ENCODE peak calls at places on chromosomes 1 and 21, in eight cellular contexts. X, F, L, I, T, R, M and C are unnamed samples.

GRCh38 chr21:36980280-36981048 is 14.0 kb upstream of the HLCS start:
- DNase-seq in X (no peak), F (no peak), L (no peak), I (peak; percentile 31), T (peak; percentile 32), R (peak; percentile 42), M (no peak), C (peak; percentile 20)

GRCh38 chr1:39085174-39085573 is 59.0 kb downstream of the NDUFS5 start:
- DNase-seq in X (no peak), F (no peak), L (no peak), I (no peak), T (no peak), R (no peak), M (no peak), C (no peak)

GRCh38 chr21:35565204-35565611 is 495.1 kb downstream of the SETD4 start:
- DNase-seq in X (peak; percentile 39), F (peak; percentile 85), L (peak; percentile 4), I (peak; percentile 68), T (no peak), R (peak; percentile 12), M (no peak), C (no peak)

GRCh38 chr1:37033355-37034291 is 692 bp downstream of the GRIK3 start:
- DNase-seq in X (no peak), F (no peak), L (no peak), I (no peak), T (peak; percentile 37), R (no peak), M (no peak), C (no peak)

GRCh38 chr1:60762176-60762575 is 320.2 kb upstream of the NFIA start:
- DNase-seq in X (peak; percentile 64), F (peak; percentile 74), L (no peak), I (no peak), T (no peak), R (no peak), M (no peak), C (no peak)

GRCh38 chr21:29018540-29018939 is 609 bp downstream of the RWDD2B start:
- DNase-seq in X (no peak), F (no peak), L (no peak), I (no peak), T (no peak), R (no peak), M (no peak), C (no peak)

GRCh38 chr1:3773572-3774502 is 1.3 kb downstream of the SMIM1 start:
- DNase-seq in X (no peak), F (no peak), L (no peak), I (no peak), T (no peak), R (no peak), M (no peak), C (no peak)

GRCh38 chr1:40182956-40183710 is 21.9 kb downstream of the RLF start:
- DNase-seq in X (peak; percentile 28), F (no peak), L (no peak), I (peak; percentile 19), T (peak; percentile 38), R (no peak), M (no peak), C (no peak)

GRCh38 chr1:41587791-41588190 is 103.3 kb upstream of the EDN2 start:
- DNase-seq in X (no peak), F (no peak), L (no peak), I (no peak), T (no peak), R (no peak), M (no peak), C (no peak)

GRCh38 chr1:93995837-93996526 is 86.8 kb upstream of the GCLM start:
- DNase-seq in X (peak; percentile 36), F (no peak), L (no peak), I (no peak), T (peak; percentile 19), R (no peak), M (no peak), C (no peak)

DNA sequence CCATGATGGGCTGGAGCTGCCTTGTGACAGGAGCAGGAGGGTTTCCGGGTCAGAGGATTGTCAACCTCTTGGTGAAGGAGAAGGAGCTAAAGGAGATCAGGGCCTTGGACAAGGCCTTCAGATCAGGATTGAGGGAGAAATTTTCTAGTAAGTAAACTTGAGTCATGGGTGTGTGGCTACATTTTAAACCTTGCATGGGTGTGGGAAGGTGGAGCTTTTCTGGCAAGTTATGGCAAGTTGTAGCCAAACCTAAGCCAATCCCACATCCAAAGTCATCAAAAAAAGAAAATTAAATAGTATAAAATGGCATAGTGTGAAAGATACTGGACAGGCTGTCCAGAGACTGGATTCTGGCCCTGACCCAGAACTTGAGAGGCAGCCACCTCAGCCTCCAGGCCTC is 39.8 kb upstream of the HSD3B1 start:
- DNase-seq in X (no peak), F (no peak), L (no peak), I (no peak), T (no peak), R (no peak), M (peak; percentile 45), C (no peak)
- TF ChIP-seq CTCF in X (no peak), F (no peak), L (no peak), I (no peak), T (no peak), R (no peak), M (no peak), C (no peak)

DNA sequence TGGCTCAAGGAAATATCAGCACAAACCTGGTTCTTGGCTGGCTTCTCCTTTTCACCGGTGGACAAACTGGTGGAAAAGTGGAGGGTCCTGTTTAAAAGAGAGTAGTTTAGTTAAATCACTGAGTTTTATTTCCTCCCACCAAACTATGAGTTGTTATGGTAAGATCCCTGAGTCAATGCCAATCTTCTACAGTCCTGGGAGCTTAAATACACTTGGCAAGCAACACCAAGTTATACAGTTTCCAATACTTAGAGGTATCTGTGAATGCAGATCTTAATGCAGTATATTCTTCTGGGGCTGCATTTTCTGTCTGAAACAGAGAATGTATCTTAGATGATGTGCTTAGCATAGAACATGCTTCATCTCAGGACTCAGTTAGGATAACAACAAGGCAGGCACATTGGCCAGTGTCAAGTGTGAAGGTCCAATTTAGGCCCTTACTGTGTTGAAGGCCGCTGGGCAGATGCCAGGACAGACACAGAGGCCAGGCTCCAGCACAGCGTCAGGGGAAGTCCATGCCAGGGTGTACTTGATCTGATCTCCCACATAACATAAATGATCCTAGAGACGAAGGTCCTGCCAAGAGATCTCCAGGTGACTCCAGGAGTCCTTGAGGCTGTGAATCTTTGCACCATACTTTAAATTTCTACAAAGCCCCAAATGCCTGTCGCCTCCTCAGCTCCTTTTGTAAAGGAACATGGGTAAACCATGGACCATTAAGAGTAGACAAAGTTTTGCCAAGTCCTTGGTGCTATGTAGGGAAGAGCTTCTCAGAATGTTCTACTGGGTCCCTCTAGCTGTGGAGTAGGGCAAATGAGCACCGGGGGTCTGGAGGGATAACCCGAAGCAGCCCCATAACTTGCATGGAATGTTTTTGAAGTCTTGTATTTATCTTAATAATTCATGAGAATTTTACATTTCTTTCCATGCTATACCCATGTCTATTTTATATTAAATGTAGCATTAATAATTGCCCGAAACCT is 76.8 kb downstream of the KCNJ15 start:
- DNase-seq in X (peak; percentile 36), F (no peak), L (no peak), I (no peak), T (no peak), R (peak; percentile 40), M (no peak), C (no peak)
- TF ChIP-seq CTCF in X (peak; percentile 8), F (peak; percentile 18), L (no peak), I (no peak), T (peak; percentile 62), R (peak; percentile 46), M (peak; percentile 42), C (peak; percentile 28)

GRCh38 chr1:53683986-53684740 is 54.8 kb downstream of the GLIS1 start:
- DNase-seq in X (peak; percentile 9), F (no peak), L (no peak), I (no peak), T (peak; percentile 41), R (no peak), M (no peak), C (no peak)

GRCh38 chr1:53680868-53681267 is 58.1 kb downstream of the GLIS1 start:
- DNase-seq in X (no peak), F (no peak), L (no peak), I (no peak), T (no peak), R (no peak), M (no peak), C (no peak)

GRCh38 chr1:53681647-53682368 is 57.2 kb downstream of the GLIS1 start:
- DNase-seq in X (peak; percentile 59), F (no peak), L (peak; percentile 20), I (peak; percentile 71), T (peak; percentile 63), R (peak; percentile 33), M (peak; percentile 16), C (peak; percentile 60)

GRCh38 chr1:53682881-53683280 is 56.1 kb downstream of the GLIS1 start:
- DNase-seq in X (no peak), F (no peak), L (no peak), I (no peak), T (no peak), R (no peak), M (no peak), C (no peak)

DNA sequence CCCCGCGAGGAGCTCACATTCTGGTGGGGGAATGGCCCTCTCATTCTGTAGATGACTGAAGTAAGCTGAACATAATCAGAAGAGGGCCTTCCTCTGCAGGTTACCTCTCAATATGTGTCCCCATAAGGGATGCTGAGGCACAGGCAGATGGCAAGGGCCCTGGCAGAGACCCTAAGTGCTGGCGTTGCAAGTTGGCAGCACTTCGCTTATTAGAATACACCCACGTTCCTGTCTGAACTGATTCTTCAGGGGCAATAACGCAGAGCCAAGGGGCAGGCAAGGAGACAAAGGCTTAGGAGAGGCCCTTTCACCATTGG is 56.6 kb downstream of the GLIS1 start:
- DNase-seq in X (no peak), F (no peak), L (no peak), I (no peak), T (no peak), R (no peak), M (no peak), C (no peak)
- TF ChIP-seq CTCF in X (no peak), F (no peak), L (no peak), I (no peak), T (no peak), R (no peak), M (no peak), C (no peak)

GRCh38 chr1:204758601-204759000 is 73.1 kb upstream of the LRRN2 start:
- DNase-seq in X (no peak), F (no peak), L (no peak), I (no peak), T (no peak), R (no peak), M (no peak), C (no peak)

GRCh38 chr1:204760350-204761134 is 75.0 kb upstream of the LRRN2 start:
- DNase-seq in X (peak; percentile 23), F (peak; percentile 10), L (no peak), I (no peak), T (no peak), R (no peak), M (no peak), C (no peak)

DNA sequence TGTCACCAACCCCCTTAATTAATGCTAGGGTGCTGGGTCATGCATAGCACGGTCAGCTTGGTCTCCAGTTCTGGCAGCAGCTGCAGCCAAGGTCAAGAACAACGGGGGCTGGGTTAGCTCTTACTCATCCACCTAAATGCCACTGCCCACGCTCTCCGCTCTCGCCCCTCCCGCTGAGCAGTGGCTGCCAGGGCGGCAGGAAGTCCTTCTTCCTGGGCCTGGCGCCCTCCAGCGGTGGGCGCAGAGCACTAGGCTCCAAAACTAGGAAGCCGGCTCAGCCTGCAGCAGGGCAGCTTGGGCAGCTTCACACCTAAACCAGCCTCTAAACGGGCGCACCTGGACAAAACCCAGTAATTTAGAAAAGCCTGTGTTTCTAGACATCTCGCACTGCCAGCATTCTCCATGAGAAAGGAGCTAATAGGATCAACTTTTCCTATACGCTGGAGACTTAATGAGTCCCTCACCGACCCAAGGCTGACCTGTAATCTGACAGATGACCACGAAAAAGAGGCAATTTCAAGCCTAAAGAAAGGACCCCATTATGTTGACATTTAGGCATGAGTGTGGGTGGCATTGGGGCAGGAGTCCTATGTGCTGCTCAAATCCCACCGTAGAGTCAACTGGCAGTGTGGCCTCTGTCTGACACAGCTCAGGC is 78.4 kb upstream of the LRRN2 start:
- DNase-seq in X (peak; percentile 94), F (peak; percentile 60), L (peak; percentile 72), I (peak; percentile 90), T (peak; percentile 86), R (peak; percentile 75), M (peak; percentile 12), C (peak; percentile 60)
- TF ChIP-seq CTCF in X (peak; percentile 98), F (peak; percentile 88), L (peak; percentile 88), I (peak; percentile 91), T (peak; percentile 90), R (peak; percentile 84), M (peak; percentile 84), C (peak; percentile 90)